ENCODE peak calls at places on chromosomes 11 and 22, in four cellular contexts. P, V, J and Z are unnamed samples.

GRCh38 chr11:34204396-34205279 is 99.2 kb downstream of the NAT10 start:
- DNase-seq in P (no peak), V (no peak), J (no peak), Z (no peak)

GRCh38 chr11:11621881-11622706 is at the start of gene GALNT18:
- DNase-seq in P (peak; percentile 74), V (peak; percentile 86), J (peak; percentile 69), Z (peak; percentile 79)

GRCh38 chr11:129374081-129374992 is 1.3 kb upstream of the BARX2 start:
- DNase-seq in P (no peak), V (no peak), J (no peak), Z (no peak)

GRCh38 chr22:30414525-30415047 is 11.0 kb upstream of the MTFP1 start:
- DNase-seq in P (no peak), V (no peak), J (no peak), Z (no peak)

GRCh38 chr11:128584253-128584652 is 3.1 kb downstream of the ETS1 start:
- DNase-seq in P (no peak), V (no peak), J (no peak), Z (no peak)

GRCh38 chr11:9017773-9018172 is 14.0 kb upstream of the NRIP3 start:
- DNase-seq in P (peak; percentile 74), V (peak; percentile 71), J (no peak), Z (peak; percentile 7)

GRCh38 chr22:43824724-43825485 is 12.8 kb upstream of the EFCAB6 start:
- DNase-seq in P (no peak), V (no peak), J (no peak), Z (no peak)

GRCh38 chr22:44702479-44703219 is 645 bp downstream of the PRR5 start:
- DNase-seq in P (no peak), V (no peak), J (no peak), Z (no peak)

GRCh38 chr11:44809283-44809682 is 82.5 kb downstream of the TSPAN18 start:
- DNase-seq in P (no peak), V (no peak), J (no peak), Z (no peak)

GRCh38 chr11:3949132-3949531 is 93.7 kb downstream of the STIM1 start:
- DNase-seq in P (no peak), V (no peak), J (no peak), Z (no peak)

GRCh38 chr11:133922078-133922870 is 34.5 kb downstream of the IGSF9B start:
- DNase-seq in P (no peak), V (no peak), J (no peak), Z (no peak)

GRCh38 chr22:49855491-49855911 is 1.9 kb downstream of the ZBED4 start:
- DNase-seq in P (no peak), V (peak; percentile 22), J (no peak), Z (no peak)

GRCh38 chr11:129861702-129862107 is 33.7 kb downstream of the NFRKB start:
- DNase-seq in P (peak; percentile 74), V (peak; percentile 92), J (no peak), Z (peak; percentile 79)

GRCh38 chr22:45280995-45281394 is 3.8 kb upstream of the UPK3A start:
- DNase-seq in P (no peak), V (no peak), J (no peak), Z (no peak)